ENCODE peak calls at places on chromosome 12, in five cellular contexts. One of them, this sample, is unnamed.

GRCh38 chr12:48068457-48068856 is 37.4 kb downstream of the SENP1 start:
- DNase-seq in astrocyte of the spinal cord: no peak
- DNase-seq in A549: no peak
- DNase-seq in SK-N-DZ: no peak
- DNase-seq in Jurkat, Clone E6-1: no peak
- DNase-seq in this sample: no peak

GRCh38 chr12:115070313-115070712 is 386.3 kb upstream of the TBX3 start:
- DNase-seq in SK-N-DZ: no peak
- DNase-seq in A549: no peak
- DNase-seq in astrocyte of the spinal cord: no peak
- DNase-seq in Jurkat, Clone E6-1: no peak
- DNase-seq in this sample: no peak

GRCh38 chr12:60475825-60476224 is 880.0 kb downstream of the SLC16A7 start:
- DNase-seq in astrocyte of the spinal cord: no peak
- DNase-seq in SK-N-DZ: no peak
- DNase-seq in A549: no peak
- DNase-seq in Jurkat, Clone E6-1: no peak
- DNase-seq in this sample: no peak

GRCh38 chr12:104215638-104216297 is at the start of gene TXNRD1:
- DNase-seq in SK-N-DZ: peak
- DNase-seq in Jurkat, Clone E6-1: no peak
- DNase-seq in astrocyte of the spinal cord: peak
- DNase-seq in A549: peak
- DNase-seq in this sample: peak

GRCh38 chr12:47156167-47156736 is 76.5 kb upstream of the AMIGO2 start:
- DNase-seq in astrocyte of the spinal cord: peak
- DNase-seq in SK-N-DZ: no peak
- DNase-seq in A549: no peak
- DNase-seq in Jurkat, Clone E6-1: no peak
- DNase-seq in this sample: no peak

GRCh38 chr12:68462799-68463198 is 130.6 kb upstream of the MDM1 start:
- DNase-seq in astrocyte of the spinal cord: no peak
- DNase-seq in Jurkat, Clone E6-1: no peak
- DNase-seq in A549: no peak
- DNase-seq in SK-N-DZ: no peak
- DNase-seq in this sample: no peak

GRCh38 chr12:117076410-117077372 is 22.5 kb downstream of the TESC start:
- DNase-seq in astrocyte of the spinal cord: no peak
- DNase-seq in SK-N-DZ: no peak
- DNase-seq in Jurkat, Clone E6-1: peak
- DNase-seq in A549: no peak
- DNase-seq in this sample: no peak

GRCh38 chr12:115227137-115227615 is 543.2 kb upstream of the TBX3 start:
- DNase-seq in astrocyte of the spinal cord: peak
- DNase-seq in A549: peak
- DNase-seq in SK-N-DZ: no peak
- DNase-seq in Jurkat, Clone E6-1: no peak
- DNase-seq in this sample: no peak

GRCh38 chr12:29991924-29992323 is 208.2 kb upstream of the TMTC1 start:
- DNase-seq in A549: no peak
- DNase-seq in Jurkat, Clone E6-1: no peak
- DNase-seq in astrocyte of the spinal cord: no peak
- DNase-seq in SK-N-DZ: no peak
- DNase-seq in this sample: no peak

GRCh38 chr12:130280226-130280625 is 57.5 kb upstream of the PIWIL1 start:
- DNase-seq in Jurkat, Clone E6-1: no peak
- DNase-seq in astrocyte of the spinal cord: no peak
- DNase-seq in SK-N-DZ: no peak
- DNase-seq in A549: no peak
- DNase-seq in this sample: no peak

GRCh38 chr12:6765634-6766581 is at the start of gene PTMS:
- DNase-seq in Jurkat, Clone E6-1: no peak
- DNase-seq in SK-N-DZ: peak
- DNase-seq in astrocyte of the spinal cord: peak
- DNase-seq in A549: peak
- DNase-seq in this sample: peak

GRCh38 chr12:106994579-106995220 is 7.8 kb upstream of the MTERF2 start:
- DNase-seq in SK-N-DZ: no peak
- DNase-seq in Jurkat, Clone E6-1: no peak
- DNase-seq in A549: no peak
- DNase-seq in astrocyte of the spinal cord: no peak
- DNase-seq in this sample: no peak

GRCh38 chr12:115918763-115919162 is 358.7 kb downstream of the MED13L start:
- DNase-seq in SK-N-DZ: no peak
- DNase-seq in astrocyte of the spinal cord: no peak
- DNase-seq in A549: no peak
- DNase-seq in Jurkat, Clone E6-1: no peak
- DNase-seq in this sample: no peak

GRCh38 chr12:117832459-117833457 is 136.0 kb downstream of the KSR2 start:
- DNase-seq in astrocyte of the spinal cord: peak
- DNase-seq in A549: peak
- DNase-seq in SK-N-DZ: no peak
- DNase-seq in Jurkat, Clone E6-1: no peak
- DNase-seq in this sample: no peak

GRCh38 chr12:124917135-124917840 is 2.8 kb upstream of the UBC start:
- DNase-seq in SK-N-DZ: peak
- DNase-seq in astrocyte of the spinal cord: peak
- DNase-seq in Jurkat, Clone E6-1: peak
- DNase-seq in A549: peak
- DNase-seq in this sample: peak

GRCh38 chr12:3537916-3538690 is 47.1 kb downstream of the PRMT8 start:
- DNase-seq in A549: no peak
- DNase-seq in Jurkat, Clone E6-1: no peak
- DNase-seq in astrocyte of the spinal cord: no peak
- DNase-seq in SK-N-DZ: no peak
- DNase-seq in this sample: no peak

GRCh38 chr12:102917026-102917787 is at the start of gene PAH:
- DNase-seq in A549: no peak
- DNase-seq in Jurkat, Clone E6-1: no peak
- DNase-seq in SK-N-DZ: peak
- DNase-seq in astrocyte of the spinal cord: no peak
- DNase-seq in this sample: peak

GRCh38 chr12:112408621-112409020 is 784 bp downstream of the RPL6 start:
- DNase-seq in SK-N-DZ: no peak
- DNase-seq in A549: no peak
- DNase-seq in Jurkat, Clone E6-1: no peak
- DNase-seq in astrocyte of the spinal cord: no peak
- DNase-seq in this sample: no peak

GRCh38 chr12:6042447-6042846 is 82.0 kb downstream of the VWF start:
- DNase-seq in A549: no peak
- DNase-seq in astrocyte of the spinal cord: no peak
- DNase-seq in SK-N-DZ: no peak
- DNase-seq in Jurkat, Clone E6-1: no peak
- DNase-seq in this sample: no peak

GRCh38 chr12:15116073-15116472 is 105.1 kb downstream of the RERG start:
- DNase-seq in astrocyte of the spinal cord: peak
- DNase-seq in Jurkat, Clone E6-1: no peak
- DNase-seq in A549: no peak
- DNase-seq in SK-N-DZ: no peak
- DNase-seq in this sample: no peak

This sample was measured in nephron progenitor cell.